ENCODE peak calls at places on chromosomes 11 and 22, in nine cellular contexts. L is EL; N is nephron progenitor cell; T is stimulated activated CD4-positive, alpha-beta T cell treated with anti-CD3 and anti-CD28 coated beads, Interleukin-4, amount 100 ng/mL, for 1 hour; B is activated CD8-positive, alpha-beta memory T cell treated with anti-CD3 and anti-CD28 coated beads for 24 hours; P is MM.1S; M is heart right ventricle; R is Ammon's horn; A is A549. O is an unnamed sample.
A peak's percentile ranks its signal among the peaks of the same experiment; 100 is the strongest.

GRCh38 chr22:42065408-42066132 is 5.0 kb downstream of the NAGA start:
- DNase-seq in L (no peak), N (no peak), T (no peak), B (peak; percentile 33), P (no peak), M (no peak), R (no peak), A (no peak), O (no peak)

GRCh38 chr11:65083134-65083833 is 556 bp downstream of the CDCA5 start:
- DNase-seq in L (no peak), N (no peak), T (no peak), B (peak; percentile 61), P (no peak), M (no peak), R (no peak), A (no peak), O (no peak)

GRCh38 chr11:45045692-45046471 is 95.2 kb upstream of the TP53I11 start:
- DNase-seq in L (peak; percentile 43), N (no peak), T (peak; percentile 6), B (no peak), P (no peak), M (peak; percentile 59), R (peak; percentile 51), A (peak; percentile 69), O (no peak)

GRCh38 chr11:14446701-14447169 is 52.9 kb downstream of the COPB1 start:
- DNase-seq in L (peak; percentile 78), N (no peak), T (no peak), B (no peak), P (no peak), M (no peak), R (no peak), A (no peak), O (no peak)

GRCh38 chr22:37486224-37486845 is at the start of gene MFNG:
- DNase-seq in L (peak; percentile 69), N (peak; percentile 74), T (peak; percentile 76), B (peak; percentile 89), P (peak; percentile 93), M (peak; percentile 66), R (peak; percentile 66), A (peak; percentile 54), O (peak; percentile 90)

GRCh38 chr11:61298663-61299244 is 3.6 kb upstream of the VWCE start:
- DNase-seq in L (no peak), N (no peak), T (no peak), B (no peak), P (no peak), M (no peak), R (no peak), A (no peak), O (no peak)

GRCh38 chr22:41998361-41999261 is at the start of gene WBP2NL:
- DNase-seq in L (peak; percentile 76), N (no peak), T (peak; percentile 86), B (peak; percentile 94), P (peak; percentile 91), M (peak; percentile 80), R (peak; percentile 94), A (peak; percentile 78), O (peak; percentile 85)

GRCh38 chr11:108199446-108200321 is 22.8 kb downstream of the NPAT start:
- DNase-seq in L (peak; percentile 46), N (no peak), T (peak; percentile 69), B (peak; percentile 71), P (no peak), M (no peak), R (no peak), A (no peak), O (no peak)

GRCh38 chr11:129930743-129931142 is 35.4 kb upstream of the NFRKB start:
- DNase-seq in L (no peak), N (no peak), T (no peak), B (no peak), P (no peak), M (no peak), R (no peak), A (no peak), O (no peak)

GRCh38 chr11:2826679-2827056 is 58.9 kb downstream of the CDKN1C start:
- DNase-seq in L (no peak), N (no peak), T (no peak), B (no peak), P (no peak), M (no peak), R (peak; percentile 57), A (no peak), O (no peak)

GRCh38 chr22:28600546-28601143 is 79.0 kb downstream of the TTC28 start:
- DNase-seq in L (peak; percentile 54), N (no peak), T (no peak), B (no peak), P (peak; percentile 70), M (peak; percentile 17), R (peak; percentile 43), A (peak; percentile 11), O (no peak)

GRCh38 chr11:133146697-133147306 is 385.5 kb downstream of the OPCML start:
- DNase-seq in L (no peak), N (no peak), T (no peak), B (no peak), P (no peak), M (no peak), R (no peak), A (no peak), O (no peak)

GRCh38 chr11:69173925-69174591 is 18.3 kb downstream of the SMIM38 start:
- DNase-seq in L (peak; percentile 49), N (no peak), T (no peak), B (no peak), P (no peak), M (no peak), R (no peak), A (no peak), O (no peak)

GRCh38 chr11:34840736-34841386 is 75.3 kb downstream of the APIP start:
- DNase-seq in L (peak; percentile 35), N (no peak), T (peak; percentile 3), B (peak; percentile 58), P (peak; percentile 65), M (no peak), R (no peak), A (no peak), O (no peak)

GRCh38 chr11:98300777-98301176 is 720.0 kb upstream of the CNTN5 start:
- DNase-seq in L (no peak), N (no peak), T (no peak), B (no peak), P (no peak), M (no peak), R (no peak), A (no peak), O (no peak)

GRCh38 chr11:121321614-121322243 is 29.2 kb downstream of the SC5D start:
- DNase-seq in L (peak; percentile 2), N (no peak), T (no peak), B (no peak), P (no peak), M (peak; percentile 23), R (peak; percentile 93), A (no peak), O (no peak)

GRCh38 chr22:22085702-22086500 is 103.3 kb upstream of the TOP3B start:
- DNase-seq in L (peak; percentile 50), N (no peak), T (no peak), B (no peak), P (no peak), M (no peak), R (no peak), A (no peak), O (no peak)

GRCh38 chr11:7532395-7532794 is 18.6 kb downstream of the PPFIBP2 start:
- DNase-seq in L (no peak), N (no peak), T (no peak), B (no peak), P (no peak), M (no peak), R (no peak), A (no peak), O (no peak)

GRCh38 chr22:24420072-24420976 is 7.1 kb upstream of the ADORA2A start:
- DNase-seq in L (no peak), N (no peak), T (no peak), B (no peak), P (no peak), M (peak; percentile 52), R (no peak), A (no peak), O (peak; percentile 62)

GRCh38 chr22:49622241-49623105 is 205.2 kb downstream of the BRD1 start:
- DNase-seq in L (no peak), N (no peak), T (no peak), B (no peak), P (no peak), M (no peak), R (no peak), A (no peak), O (no peak)

GRCh38 chr11:359181-359714 is 10.1 kb upstream of the B4GALNT4 start:
- DNase-seq in L (no peak), N (no peak), T (peak; percentile 38), B (no peak), P (no peak), M (no peak), R (no peak), A (no peak), O (no peak)

GRCh38 chr11:119019996-119020395 is 1.4 kb downstream of the TRAPPC4 start:
- DNase-seq in L (no peak), N (no peak), T (no peak), B (no peak), P (no peak), M (no peak), R (no peak), A (no peak), O (no peak)

GRCh38 chr22:49658902-49659280 is 168.8 kb downstream of the BRD1 start:
- DNase-seq in L (no peak), N (no peak), T (no peak), B (no peak), P (no peak), M (no peak), R (no peak), A (no peak), O (no peak)

GRCh38 chr11:117052196-117053149 is 45.8 kb downstream of the SIK3 start:
- DNase-seq in L (no peak), N (no peak), T (no peak), B (no peak), P (no peak), M (no peak), R (peak; percentile 29), A (no peak), O (no peak)

GRCh38 chr11:101913631-101914030 is 1.2 kb upstream of the CEP126 start:
- DNase-seq in L (no peak), N (no peak), T (no peak), B (no peak), P (no peak), M (no peak), R (no peak), A (no peak), O (no peak)

GRCh38 chr22:38773363-38773946 is 17.7 kb upstream of the SUN2 start:
- DNase-seq in L (no peak), N (no peak), T (no peak), B (no peak), P (no peak), M (no peak), R (no peak), A (no peak), O (no peak)

GRCh38 chr11:61141601-61142028 is 19.6 kb downstream of the VPS37C start:
- DNase-seq in L (no peak), N (no peak), T (no peak), B (no peak), P (peak; percentile 100), M (no peak), R (no peak), A (no peak), O (no peak)

GRCh38 chr11:3866206-3866605 is 10.7 kb downstream of the STIM1 start:
- DNase-seq in L (no peak), N (no peak), T (no peak), B (no peak), P (no peak), M (peak; percentile 12), R (no peak), A (no peak), O (peak; percentile 45)

GRCh38 chr22:42644422-42645340 is 4.3 kb upstream of the ATP5MGL start:
- DNase-seq in L (peak; percentile 59), N (no peak), T (no peak), B (no peak), P (no peak), M (peak; percentile 80), R (no peak), A (no peak), O (peak; percentile 67)

GRCh38 chr22:42101186-42101585 is 10.6 kb upstream of the NDUFA6 start:
- DNase-seq in L (no peak), N (no peak), T (no peak), B (no peak), P (no peak), M (no peak), R (no peak), A (no peak), O (no peak)

GRCh38 chr11:76706667-76707066 is 36.1 kb upstream of the LRRC32 start:
- DNase-seq in L (no peak), N (no peak), T (no peak), B (no peak), P (no peak), M (no peak), R (no peak), A (no peak), O (no peak)

O was measured in heart left ventricle.